ENCODE peak calls at places on chromosomes 5 and 9, in five cellular contexts. D is HEK293T, F is DMS79 treated with DMSO at 0.1 percent for 48 hours, V is coronary artery, Z is H54. Q is an unnamed sample.
A peak's percentile ranks its signal among the peaks of the same experiment; 100 is the strongest.

GRCh38 chr5:135473956-135474670 is 22.0 kb upstream of the TIFAB start:
- DNase-seq in D (no peak), F (no peak), V (no peak), Z (no peak), Q (peak; percentile 37)

GRCh38 chr9:114289571-114290481 is 33.1 kb upstream of the ORM1 start:
- DNase-seq in D (no peak), F (no peak), V (peak; percentile 60), Z (no peak), Q (peak; percentile 55)

GRCh38 chr5:53482717-53483638 is 2.5 kb downstream of the FST start:
- DNase-seq in D (no peak), F (peak; percentile 2), V (peak; percentile 74), Z (no peak), Q (peak; percentile 75)

GRCh38 chr5:138468966-138469539 is 3.8 kb downstream of the EGR1 start:
- DNase-seq in D (no peak), F (no peak), V (no peak), Z (no peak), Q (no peak)

GRCh38 chr5:65120371-65120967 is 351.7 kb downstream of the CWC27 start:
- DNase-seq in D (no peak), F (peak; percentile 75), V (no peak), Z (no peak), Q (no peak)

GRCh38 chr5:123814796-123815479 is 303.0 kb downstream of the CSNK1G3 start:
- DNase-seq in D (no peak), F (peak; percentile 30), V (no peak), Z (no peak), Q (no peak)

GRCh38 chr9:21801683-21802417 is 586 bp upstream of the MTAP start:
- DNase-seq in D (peak; percentile 76), F (peak; percentile 53), V (peak; percentile 85), Z (no peak), Q (peak; percentile 92)

GRCh38 chr9:12740845-12741244 is 34.0 kb upstream of the LURAP1L start:
- DNase-seq in D (no peak), F (no peak), V (no peak), Z (no peak), Q (no peak)

GRCh38 chr5:6700074-6700685 is 13.1 kb upstream of the TENT4A start:
- DNase-seq in D (no peak), F (no peak), V (no peak), Z (no peak), Q (no peak)

GRCh38 chr5:166639151-166639550 is 1652.3 kb upstream of the WWC1 start:
- DNase-seq in D (no peak), F (no peak), V (no peak), Z (no peak), Q (no peak)

GRCh38 chr5:113294341-113295110 is 140.3 kb downstream of the TSSK1B start:
- DNase-seq in D (peak; percentile 87), F (peak; percentile 45), V (peak; percentile 90), Z (peak; percentile 80), Q (peak; percentile 96)

GRCh38 chr5:154301726-154302125 is 111.2 kb downstream of the GALNT10 start:
- DNase-seq in D (no peak), F (no peak), V (no peak), Z (no peak), Q (no peak)

GRCh38 chr9:99172129-99173091 is 49.3 kb downstream of the ALG2 start:
- DNase-seq in D (no peak), F (no peak), V (no peak), Z (no peak), Q (no peak)

GRCh38 chr9:76894198-76894597 is 11.7 kb downstream of the PRUNE2 start:
- DNase-seq in D (no peak), F (no peak), V (no peak), Z (no peak), Q (no peak)

GRCh38 chr5:123754167-123754840 is 242.3 kb downstream of the CSNK1G3 start:
- DNase-seq in D (no peak), F (no peak), V (no peak), Z (no peak), Q (no peak)

GRCh38 chr5:36585696-36586095 is 20.7 kb upstream of the SLC1A3 start:
- DNase-seq in D (no peak), F (no peak), V (no peak), Z (no peak), Q (no peak)

GRCh38 chr5:170738840-170739239 is 44.7 kb upstream of the GABRP start:
- DNase-seq in D (no peak), F (no peak), V (no peak), Z (no peak), Q (no peak)

GRCh38 chr5:59257488-59258400 is 635.8 kb downstream of the PDE4D start:
- DNase-seq in D (no peak), F (no peak), V (no peak), Z (no peak), Q (no peak)

GRCh38 chr9:132042324-132042723 is 37.3 kb downstream of the MED27 start:
- DNase-seq in D (no peak), F (no peak), V (no peak), Z (peak; percentile 78), Q (no peak)

GRCh38 chr5:54774281-54775171 is 210.9 kb downstream of the ESM1 start:
- DNase-seq in D (no peak), F (no peak), V (peak; percentile 89), Z (no peak), Q (peak; percentile 77)

GRCh38 chr5:82073179-82073578 is 101.4 kb downstream of the ATG10 start:
- DNase-seq in D (no peak), F (no peak), V (no peak), Z (no peak), Q (no peak)

Q was measured in sigmoid colon.